ENCODE peak calls at places on chromosome 7, in six cellular contexts. Z is transverse colon, E is adipocyte, S is astrocyte of the spinal cord, M is fibroblast of the aortic adventitia, N is neuronal stem cell. V is an unnamed sample.

GRCh38 chr7:6649241-6649961 is 12.3 kb downstream of the ZNF316 start:
- DNase-seq in Z (no peak), E (no peak), S (no peak), M (no peak), N (no peak), V (no peak)

GRCh38 chr7:2863461-2864066 is 19.5 kb upstream of the GNA12 start:
- DNase-seq in Z (peak; percentile 72), E (peak; percentile 95), S (peak; percentile 96), M (peak; percentile 96), N (no peak), V (peak; percentile 98)

GRCh38 chr7:122622682-122623081 is 76.2 kb downstream of the RNF133 start:
- DNase-seq in Z (no peak), E (no peak), S (no peak), M (peak; percentile 2), N (no peak), V (no peak)

GRCh38 chr7:4683043-4683883 is 1.2 kb downstream of the FOXK1 start:
- DNase-seq in Z (peak; percentile 47), E (peak; percentile 18), S (no peak), M (no peak), N (no peak), V (no peak)

GRCh38 chr7:88635149-88635548 is 124.4 kb upstream of the ZNF804B start:
- DNase-seq in Z (no peak), E (no peak), S (no peak), M (no peak), N (peak; percentile 3), V (no peak)

GRCh38 chr7:28570113-28570969 is 158.0 kb downstream of the CREB5 start:
- DNase-seq in Z (no peak), E (no peak), S (no peak), M (no peak), N (no peak), V (no peak)

GRCh38 chr7:132654150-132654549 is 77.9 kb upstream of the PLXNA4 start:
- DNase-seq in Z (no peak), E (peak; percentile 13), S (peak; percentile 20), M (peak; percentile 12), N (no peak), V (no peak)

GRCh38 chr7:2872296-2872874 is 28.3 kb upstream of the GNA12 start:
- DNase-seq in Z (no peak), E (no peak), S (no peak), M (no peak), N (no peak), V (no peak)

GRCh38 chr7:93475811-93476210 is 98.7 kb downstream of the CALCR start:
- DNase-seq in Z (no peak), E (no peak), S (no peak), M (no peak), N (no peak), V (no peak)

GRCh38 chr7:49074538-49074937 is 150.2 kb downstream of the CDC14C start:
- DNase-seq in Z (no peak), E (no peak), S (no peak), M (no peak), N (no peak), V (no peak)

GRCh38 chr7:101108330-101108857 is 18.5 kb upstream of the SERPINE1 start:
- DNase-seq in Z (no peak), E (no peak), S (no peak), M (peak; percentile 42), N (peak; percentile 39), V (no peak)

GRCh38 chr7:13262929-13263530 is 575.6 kb downstream of the ARL4A start:
- DNase-seq in Z (no peak), E (peak; percentile 84), S (peak; percentile 63), M (peak; percentile 74), N (peak; percentile 20), V (peak; percentile 60)

GRCh38 chr7:42080831-42081230 is 156.2 kb downstream of the GLI3 start:
- DNase-seq in Z (no peak), E (no peak), S (no peak), M (no peak), N (no peak), V (peak; percentile 54)
- H3K4me3 ChIP-seq in Z (no peak overlapping the region), E (no peak overlapping the region), S (no peak overlapping the region), M (no peak overlapping the region), N (no peak overlapping the region), V (no peak overlapping the region)

GRCh38 chr7:18521236-18521589 is 25.7 kb downstream of the HDAC9 start:
- DNase-seq in Z (no peak), E (no peak), S (no peak), M (peak; percentile 9), N (no peak), V (no peak)

GRCh38 chr7:18520450-18521235 is 25.1 kb downstream of the HDAC9 start:
- DNase-seq in Z (no peak), E (peak; percentile 74), S (peak; percentile 78), M (peak; percentile 72), N (no peak), V (peak; percentile 42)

GRCh38 chr7:18524248-18524647 is 28.7 kb downstream of the HDAC9 start:
- DNase-seq in Z (no peak), E (no peak), S (no peak), M (no peak), N (no peak), V (no peak)

GRCh38 chr7:18518555-18518954 is 23.0 kb downstream of the HDAC9 start:
- DNase-seq in Z (no peak), E (no peak), S (no peak), M (no peak), N (no peak), V (no peak)

DNA sequence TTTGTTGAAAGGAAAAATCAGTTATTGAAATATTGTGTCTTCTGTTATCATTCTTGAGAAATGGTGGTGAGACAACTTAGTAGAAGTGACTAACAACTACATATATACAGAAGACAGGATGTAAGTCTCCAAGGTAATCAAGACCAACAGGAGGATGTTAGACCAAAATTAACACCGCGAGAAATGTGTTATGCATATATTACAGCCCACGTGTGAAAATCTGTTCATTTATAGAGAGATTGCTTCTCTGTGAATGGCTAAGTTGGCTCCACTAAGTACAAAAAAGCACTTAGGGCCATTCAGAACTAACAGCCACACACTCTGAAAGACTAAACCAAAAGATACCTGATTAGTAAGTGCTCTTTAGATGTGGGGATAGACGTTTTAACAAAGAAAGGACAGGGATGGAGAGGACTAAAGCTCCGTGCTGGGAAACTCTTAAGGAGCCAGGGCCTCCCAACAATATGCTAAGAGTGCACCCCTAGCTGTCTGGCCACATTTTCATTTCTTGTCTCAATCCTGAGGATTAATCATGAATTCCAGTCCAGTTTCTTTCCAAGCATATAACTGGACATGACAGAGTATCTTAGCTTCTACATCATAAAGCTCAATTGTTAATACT is 26.5 kb downstream of the HDAC9 start:
- DNase-seq in Z (no peak), E (no peak), S (no peak), M (no peak), N (no peak), V (no peak)
- H3K4me3 ChIP-seq in Z (no peak overlapping the region), E (no peak overlapping the region), S (no peak overlapping the region), M (no peak overlapping the region), N (no peak overlapping the region), V (no peak overlapping the region)

DNA sequence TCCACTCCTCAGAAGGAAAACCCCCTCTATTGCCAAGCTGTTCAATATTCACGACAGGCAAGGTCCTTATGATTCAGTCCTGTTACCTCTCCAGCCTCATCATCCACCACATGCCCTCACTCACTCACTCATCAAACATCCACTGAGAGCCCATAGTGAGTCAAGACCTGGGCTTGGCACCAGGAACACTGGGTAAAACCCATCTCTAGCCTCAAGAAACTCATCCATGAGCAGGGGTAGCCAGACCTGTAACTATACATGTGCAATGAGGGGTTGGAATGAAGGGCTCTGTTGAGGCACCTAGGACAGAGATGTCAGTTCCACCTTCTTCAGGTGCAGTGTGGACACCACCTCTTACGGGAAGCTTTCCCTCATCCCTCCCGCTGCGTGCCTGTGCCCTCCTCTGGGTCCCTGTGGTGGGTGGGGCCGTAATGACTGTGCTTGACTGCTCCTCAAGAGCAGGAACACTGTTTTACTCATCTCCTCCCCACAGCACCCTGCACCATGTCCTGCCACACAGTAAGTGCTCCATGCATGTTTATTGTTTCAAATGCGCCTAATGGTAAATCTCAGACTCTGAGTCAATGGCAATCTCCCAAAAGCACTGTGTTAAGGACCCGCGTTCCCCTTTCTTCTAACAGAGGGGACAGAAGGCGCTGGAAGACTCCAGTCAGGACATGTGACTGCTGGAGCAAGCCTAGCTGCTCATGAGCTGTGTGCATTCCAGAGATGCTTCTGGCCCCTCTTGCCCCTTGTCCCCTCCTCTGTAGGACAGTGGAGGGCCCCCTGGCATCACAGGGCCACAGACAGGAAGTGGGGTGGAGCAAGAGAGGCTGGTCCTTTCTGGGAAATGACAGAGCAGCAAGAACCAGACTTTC is 95.4 kb downstream of the HIPK2 start:
- DNase-seq in Z (no peak), E (peak; percentile 34), S (peak; percentile 81), M (peak; percentile 68), N (no peak), V (peak; percentile 39)
- H3K4me3 ChIP-seq in Z (no peak overlapping the region), E (no peak overlapping the region), S (no peak overlapping the region), M (no peak overlapping the region), N (no peak overlapping the region), V (no peak overlapping the region)

DNA sequence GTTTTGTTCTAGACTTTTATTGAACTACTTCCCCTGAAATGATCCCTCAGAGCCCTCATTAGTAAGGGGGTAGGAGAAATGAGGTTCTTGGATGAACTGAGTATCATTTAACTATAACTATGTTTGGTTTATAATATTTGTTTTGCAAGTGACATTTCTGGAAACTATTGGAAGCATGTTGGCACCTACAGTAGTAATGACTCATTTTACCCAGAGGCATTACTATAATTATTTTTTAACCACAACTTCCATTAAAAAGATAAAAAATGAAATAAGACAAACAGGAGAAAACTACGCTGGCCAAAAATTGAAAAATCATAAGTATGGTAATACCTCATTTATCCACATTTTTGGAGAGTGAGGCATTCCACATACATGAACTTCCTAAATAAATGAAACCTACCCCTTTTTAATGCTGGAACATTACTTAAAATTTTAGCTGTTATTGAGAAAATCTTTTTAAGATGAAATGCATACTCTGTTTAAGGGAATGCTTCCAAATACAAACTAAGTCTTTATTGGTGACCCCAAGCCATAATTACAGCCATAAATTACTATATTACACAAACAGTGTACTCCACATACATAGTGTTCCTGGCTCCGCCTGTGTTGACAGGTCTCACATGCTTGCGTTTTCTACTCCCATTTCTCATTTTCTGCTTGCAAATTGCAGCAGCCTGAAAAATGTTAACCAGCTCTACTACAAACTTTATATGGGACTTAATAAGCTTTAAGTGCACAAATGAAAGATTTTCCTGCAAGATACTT is 84.6 kb upstream of the CAPZA2 start:
- DNase-seq in Z (no peak), E (peak; percentile 68), S (peak; percentile 72), M (peak; percentile 72), N (no peak), V (peak; percentile 59)
- H3K4me3 ChIP-seq in Z (no peak overlapping the region), E (no peak overlapping the region), S (no peak overlapping the region), M (no peak overlapping the region), N (no peak overlapping the region), V (no peak overlapping the region)

GRCh38 chr7:130943981-130944380 is 210.0 kb upstream of the KLF14 start:
- DNase-seq in Z (no peak), E (no peak), S (peak; percentile 36), M (no peak), N (no peak), V (peak; percentile 44)
- H3K4me3 ChIP-seq in Z (no peak overlapping the region), E (peak overlapping the region; percentile 77), S (no peak overlapping the region), M (no peak overlapping the region), N (no peak overlapping the region), V (no peak overlapping the region)

V was measured in fibroblast of villous mesenchyme.